ENCODE peak calls at places on chromosomes 6 and 20, in five cellular contexts. One of them, this sample, is unnamed.
A peak's percentile ranks its signal among the peaks of the same experiment; 100 is the strongest.

GRCh38 chr6:146785001-146785585 is 186.3 kb downstream of the ADGB start:
- DNase-seq in ELF-1: no peak
- DNase-seq in mesendoderm: peak; percentile 67
- DNase-seq in naive thymus-derived CD4-positive, alpha-beta T cell: peak; percentile 46
- DNase-seq in Calu3: peak; percentile 18
- DNase-seq in this sample: peak; percentile 30

GRCh38 chr6:8108031-8108660 is 5.8 kb upstream of the EEF1E1 start:
- DNase-seq in ELF-1: peak; percentile 23
- DNase-seq in naive thymus-derived CD4-positive, alpha-beta T cell: no peak
- DNase-seq in mesendoderm: peak; percentile 15
- DNase-seq in Calu3: peak; percentile 29
- DNase-seq in this sample: no peak

GRCh38 chr6:125175459-125175858 is 21.9 kb downstream of the TPD52L1 start:
- DNase-seq in ELF-1: no peak
- DNase-seq in naive thymus-derived CD4-positive, alpha-beta T cell: no peak
- DNase-seq in mesendoderm: no peak
- DNase-seq in Calu3: no peak
- DNase-seq in this sample: no peak

GRCh38 chr6:37492236-37493046 is 7.3 kb downstream of the CCDC167 start:
- DNase-seq in Calu3: no peak
- DNase-seq in mesendoderm: no peak
- DNase-seq in ELF-1: peak; percentile 52
- DNase-seq in naive thymus-derived CD4-positive, alpha-beta T cell: no peak
- DNase-seq in this sample: no peak

GRCh38 chr6:65566117-65566516 is 140.9 kb downstream of the EYS start:
- DNase-seq in ELF-1: peak; percentile 8
- DNase-seq in mesendoderm: peak; percentile 62
- DNase-seq in naive thymus-derived CD4-positive, alpha-beta T cell: no peak
- DNase-seq in Calu3: no peak
- DNase-seq in this sample: no peak

GRCh38 chr6:117706504-117706903 is 31.2 kb downstream of the NUS1 start:
- DNase-seq in naive thymus-derived CD4-positive, alpha-beta T cell: no peak
- DNase-seq in ELF-1: no peak
- DNase-seq in Calu3: no peak
- DNase-seq in mesendoderm: no peak
- DNase-seq in this sample: no peak

GRCh38 chr6:52527436-52527835 is 49.4 kb downstream of the TRAM2 start:
- DNase-seq in ELF-1: no peak
- DNase-seq in naive thymus-derived CD4-positive, alpha-beta T cell: no peak
- DNase-seq in Calu3: no peak
- DNase-seq in mesendoderm: no peak
- DNase-seq in this sample: no peak

GRCh38 chr6:122069933-122070332 is 329.5 kb upstream of the HSF2 start:
- DNase-seq in naive thymus-derived CD4-positive, alpha-beta T cell: no peak
- DNase-seq in Calu3: no peak
- DNase-seq in mesendoderm: no peak
- DNase-seq in ELF-1: no peak
- DNase-seq in this sample: no peak

GRCh38 chr6:45148711-45149341 is 179.3 kb upstream of the RUNX2 start:
- DNase-seq in mesendoderm: no peak
- DNase-seq in naive thymus-derived CD4-positive, alpha-beta T cell: no peak
- DNase-seq in Calu3: no peak
- DNase-seq in ELF-1: no peak
- DNase-seq in this sample: no peak

GRCh38 chr6:80411486-80411885 is 305.0 kb downstream of the BCKDHB start:
- DNase-seq in ELF-1: no peak
- DNase-seq in mesendoderm: no peak
- DNase-seq in naive thymus-derived CD4-positive, alpha-beta T cell: no peak
- DNase-seq in Calu3: no peak
- DNase-seq in this sample: no peak

GRCh38 chr6:135180458-135181332 is at the start of gene MYB:
- DNase-seq in mesendoderm: peak; percentile 78
- DNase-seq in Calu3: peak; percentile 74
- DNase-seq in ELF-1: peak; percentile 77
- DNase-seq in naive thymus-derived CD4-positive, alpha-beta T cell: peak; percentile 64
- DNase-seq in this sample: peak; percentile 62

GRCh38 chr20:60123096-60123495 is 164.9 kb downstream of the CDH26 start:
- DNase-seq in Calu3: no peak
- DNase-seq in mesendoderm: no peak
- DNase-seq in naive thymus-derived CD4-positive, alpha-beta T cell: no peak
- DNase-seq in ELF-1: no peak
- DNase-seq in this sample: no peak

GRCh38 chr6:160461641-160462040 is 113.5 kb downstream of the SLC22A3 start:
- DNase-seq in Calu3: no peak
- DNase-seq in ELF-1: no peak
- DNase-seq in naive thymus-derived CD4-positive, alpha-beta T cell: no peak
- DNase-seq in mesendoderm: no peak
- DNase-seq in this sample: peak; percentile 4

GRCh38 chr6:50062051-50062450 is 12.3 kb upstream of the DEFB112 start:
- DNase-seq in ELF-1: no peak
- DNase-seq in mesendoderm: peak; percentile 31
- DNase-seq in Calu3: peak; percentile 16
- DNase-seq in naive thymus-derived CD4-positive, alpha-beta T cell: no peak
- DNase-seq in this sample: no peak

GRCh38 chr6:166632731-166633130 is 5.7 kb upstream of the RPS6KA2 start:
- DNase-seq in ELF-1: no peak
- DNase-seq in Calu3: no peak
- DNase-seq in naive thymus-derived CD4-positive, alpha-beta T cell: no peak
- DNase-seq in mesendoderm: no peak
- DNase-seq in this sample: no peak

GRCh38 chr6:159939591-159940016 is 29.3 kb upstream of the IGF2R start:
- DNase-seq in ELF-1: no peak
- DNase-seq in naive thymus-derived CD4-positive, alpha-beta T cell: no peak
- DNase-seq in Calu3: no peak
- DNase-seq in mesendoderm: no peak
- DNase-seq in this sample: no peak

GRCh38 chr6:30213999-30214982 is 1.1 kb upstream of the TRIM26 start:
- DNase-seq in Calu3: peak; percentile 87
- DNase-seq in ELF-1: peak; percentile 82
- DNase-seq in naive thymus-derived CD4-positive, alpha-beta T cell: peak; percentile 72
- DNase-seq in mesendoderm: peak; percentile 77
- DNase-seq in this sample: peak; percentile 74

GRCh38 chr20:62914970-62915457 is 11.3 kb downstream of the DIDO1 start:
- DNase-seq in ELF-1: peak; percentile 87
- DNase-seq in naive thymus-derived CD4-positive, alpha-beta T cell: no peak
- DNase-seq in mesendoderm: peak; percentile 98
- DNase-seq in Calu3: peak; percentile 62
- DNase-seq in this sample: no peak

GRCh38 chr6:118476554-118476953 is 71.5 kb upstream of the PLN start:
- DNase-seq in ELF-1: no peak
- DNase-seq in naive thymus-derived CD4-positive, alpha-beta T cell: no peak
- DNase-seq in Calu3: no peak
- DNase-seq in mesendoderm: no peak
- DNase-seq in this sample: no peak

GRCh38 chr6:170231496-170232185 is 59.2 kb downstream of the DLL1 start:
- DNase-seq in Calu3: no peak
- DNase-seq in naive thymus-derived CD4-positive, alpha-beta T cell: no peak
- DNase-seq in mesendoderm: peak; percentile 25
- DNase-seq in ELF-1: peak; percentile 33
- DNase-seq in this sample: no peak

GRCh38 chr6:154605207-154605877 is 94.9 kb upstream of the CNKSR3 start:
- DNase-seq in ELF-1: no peak
- DNase-seq in naive thymus-derived CD4-positive, alpha-beta T cell: no peak
- DNase-seq in mesendoderm: no peak
- DNase-seq in Calu3: no peak
- DNase-seq in this sample: peak; percentile 23

GRCh38 chr6:15763827-15764226 is 101.0 kb upstream of the DTNBP1 start:
- DNase-seq in mesendoderm: no peak
- DNase-seq in naive thymus-derived CD4-positive, alpha-beta T cell: no peak
- DNase-seq in ELF-1: peak; percentile 18
- DNase-seq in Calu3: no peak
- DNase-seq in this sample: no peak

This sample was measured in central memory CD4-positive, alpha-beta T cell.